ENCODE peak calls at places on chromosome 14, in ten cellular contexts. One of them, this sample, is unnamed.

GRCh38 chr14:100764716-100765115 is 38.0 kb downstream of the DLK1 start:
- DNase-seq in PC-9: no peak
- DNase-seq in PC-3: no peak
- DNase-seq in astrocyte: no peak
- DNase-seq in OCI-LY7: no peak
- DNase-seq in adrenal gland: no peak
- DNase-seq in GM23338: no peak
- DNase-seq in psoas muscle: no peak
- DNase-seq in heart right ventricle: no peak
- DNase-seq in IMR-90: no peak
- DNase-seq in this sample: no peak

GRCh38 chr14:45290547-45290946 is 37.5 kb upstream of the MIS18BP1 start:
- DNase-seq in adrenal gland: no peak
- DNase-seq in IMR-90: no peak
- DNase-seq in GM23338: no peak
- DNase-seq in PC-3: no peak
- DNase-seq in heart right ventricle: no peak
- DNase-seq in OCI-LY7: no peak
- DNase-seq in astrocyte: no peak
- DNase-seq in PC-9: no peak
- DNase-seq in psoas muscle: no peak
- DNase-seq in this sample: no peak

GRCh38 chr14:93090826-93091583 is 24.7 kb downstream of the ITPK1 start:
- DNase-seq in IMR-90: no peak
- DNase-seq in heart right ventricle: peak; percentile 48
- DNase-seq in PC-3: no peak
- DNase-seq in psoas muscle: no peak
- DNase-seq in PC-9: no peak
- DNase-seq in OCI-LY7: no peak
- DNase-seq in astrocyte: no peak
- DNase-seq in GM23338: no peak
- DNase-seq in adrenal gland: no peak
- DNase-seq in this sample: peak; percentile 78

GRCh38 chr14:55136241-55136640 is 7.2 kb downstream of the LGALS3 start:
- DNase-seq in OCI-LY7: no peak
- DNase-seq in heart right ventricle: no peak
- DNase-seq in psoas muscle: no peak
- DNase-seq in IMR-90: peak; percentile 79
- DNase-seq in GM23338: no peak
- DNase-seq in PC-3: no peak
- DNase-seq in PC-9: no peak
- DNase-seq in astrocyte: peak; percentile 72
- DNase-seq in adrenal gland: no peak
- DNase-seq in this sample: no peak

GRCh38 chr14:37411079-37411735 is 183.8 kb downstream of the FOXA1 start:
- DNase-seq in OCI-LY7: no peak
- DNase-seq in IMR-90: no peak
- DNase-seq in PC-3: no peak
- DNase-seq in GM23338: no peak
- DNase-seq in astrocyte: no peak
- DNase-seq in PC-9: no peak
- DNase-seq in adrenal gland: no peak
- DNase-seq in heart right ventricle: no peak
- DNase-seq in psoas muscle: no peak
- DNase-seq in this sample: no peak

GRCh38 chr14:97713023-97713422 is 915.8 kb downstream of the VRK1 start:
- DNase-seq in PC-9: no peak
- DNase-seq in adrenal gland: no peak
- DNase-seq in psoas muscle: no peak
- DNase-seq in heart right ventricle: no peak
- DNase-seq in OCI-LY7: no peak
- DNase-seq in IMR-90: no peak
- DNase-seq in PC-3: peak; percentile 89
- DNase-seq in astrocyte: peak; percentile 39
- DNase-seq in GM23338: no peak
- DNase-seq in this sample: no peak

GRCh38 chr14:31703056-31703455 is 141.9 kb downstream of the NUBPL start:
- DNase-seq in GM23338: no peak
- DNase-seq in astrocyte: no peak
- DNase-seq in heart right ventricle: no peak
- DNase-seq in PC-9: no peak
- DNase-seq in adrenal gland: no peak
- DNase-seq in psoas muscle: no peak
- DNase-seq in PC-3: no peak
- DNase-seq in IMR-90: peak; percentile 1
- DNase-seq in OCI-LY7: no peak
- DNase-seq in this sample: no peak

GRCh38 chr14:68506021-68506644 is 286.7 kb downstream of the ZFP36L1 start:
- DNase-seq in PC-3: peak; percentile 71
- DNase-seq in adrenal gland: no peak
- DNase-seq in heart right ventricle: peak; percentile 38
- DNase-seq in OCI-LY7: peak; percentile 32
- DNase-seq in PC-9: peak; percentile 58
- DNase-seq in psoas muscle: no peak
- DNase-seq in GM23338: peak; percentile 34
- DNase-seq in IMR-90: peak; percentile 73
- DNase-seq in astrocyte: peak; percentile 84
- DNase-seq in this sample: no peak

GRCh38 chr14:62921466-62921865 is 123.8 kb downstream of the KCNH5 start:
- DNase-seq in heart right ventricle: no peak
- DNase-seq in psoas muscle: no peak
- DNase-seq in PC-9: no peak
- DNase-seq in astrocyte: peak; percentile 25
- DNase-seq in PC-3: no peak
- DNase-seq in GM23338: no peak
- DNase-seq in IMR-90: peak; percentile 22
- DNase-seq in adrenal gland: no peak
- DNase-seq in OCI-LY7: no peak
- DNase-seq in this sample: no peak

GRCh38 chr14:32998433-32998832 is 59.8 kb downstream of the NPAS3 start:
- DNase-seq in OCI-LY7: no peak
- DNase-seq in PC-3: peak; percentile 43
- DNase-seq in astrocyte: peak; percentile 6
- DNase-seq in heart right ventricle: no peak
- DNase-seq in IMR-90: peak; percentile 9
- DNase-seq in PC-9: no peak
- DNase-seq in psoas muscle: no peak
- DNase-seq in adrenal gland: peak; percentile 24
- DNase-seq in GM23338: peak; percentile 69
- DNase-seq in this sample: no peak

GRCh38 chr14:56774503-56774902 is 35.8 kb downstream of the OTX2 start:
- DNase-seq in astrocyte: no peak
- DNase-seq in adrenal gland: no peak
- DNase-seq in IMR-90: no peak
- DNase-seq in PC-9: no peak
- DNase-seq in PC-3: no peak
- DNase-seq in GM23338: no peak
- DNase-seq in psoas muscle: no peak
- DNase-seq in heart right ventricle: no peak
- DNase-seq in OCI-LY7: no peak
- DNase-seq in this sample: no peak

GRCh38 chr14:101929096-101929495 is 35.3 kb upstream of the DYNC1H1 start:
- DNase-seq in OCI-LY7: no peak
- DNase-seq in PC-9: no peak
- DNase-seq in IMR-90: no peak
- DNase-seq in astrocyte: no peak
- DNase-seq in PC-3: no peak
- DNase-seq in adrenal gland: no peak
- DNase-seq in psoas muscle: no peak
- DNase-seq in heart right ventricle: no peak
- DNase-seq in GM23338: no peak
- DNase-seq in this sample: no peak

GRCh38 chr14:103451401-103451800 is 66.2 kb downstream of the MARK3 start:
- DNase-seq in psoas muscle: no peak
- DNase-seq in heart right ventricle: no peak
- DNase-seq in OCI-LY7: no peak
- DNase-seq in PC-9: no peak
- DNase-seq in astrocyte: no peak
- DNase-seq in IMR-90: no peak
- DNase-seq in GM23338: no peak
- DNase-seq in PC-3: no peak
- DNase-seq in adrenal gland: no peak
- DNase-seq in this sample: no peak

GRCh38 chr14:32809255-32809654 is 129.4 kb upstream of the NPAS3 start:
- DNase-seq in PC-3: no peak
- DNase-seq in heart right ventricle: no peak
- DNase-seq in psoas muscle: no peak
- DNase-seq in IMR-90: no peak
- DNase-seq in adrenal gland: no peak
- DNase-seq in GM23338: no peak
- DNase-seq in OCI-LY7: no peak
- DNase-seq in PC-9: no peak
- DNase-seq in astrocyte: no peak
- DNase-seq in this sample: no peak

GRCh38 chr14:95508377-95508776 is 8.1 kb downstream of the SYNE3 start:
- DNase-seq in IMR-90: no peak
- DNase-seq in OCI-LY7: no peak
- DNase-seq in heart right ventricle: no peak
- DNase-seq in astrocyte: no peak
- DNase-seq in psoas muscle: no peak
- DNase-seq in PC-9: no peak
- DNase-seq in adrenal gland: no peak
- DNase-seq in PC-3: no peak
- DNase-seq in GM23338: no peak
- DNase-seq in this sample: no peak
- H3K4me1 ChIP-seq in IMR-90: peaks cover 24% of the 10 kb centered on the region
- H3K4me1 ChIP-seq in OCI-LY7: peaks cover 10% of the 10 kb centered on the region
- H3K4me1 ChIP-seq in heart right ventricle: peaks cover 74% of the 10 kb centered on the region
- H3K4me1 ChIP-seq in astrocyte: peaks cover 27% of the 10 kb centered on the region
- H3K4me1 ChIP-seq in psoas muscle: peaks cover 60% of the 10 kb centered on the region
- H3K4me1 ChIP-seq in PC-9: peaks cover 20% of the 10 kb centered on the region
- H3K4me1 ChIP-seq in adrenal gland: peaks cover 20% of the 10 kb centered on the region
- H3K4me1 ChIP-seq in PC-3: peaks cover 23% of the 10 kb centered on the region
- H3K4me1 ChIP-seq in GM23338: no peaks in the 10 kb centered on the region
- H3K4me1 ChIP-seq in this sample: peaks cover 36% of the 10 kb centered on the region

DNA sequence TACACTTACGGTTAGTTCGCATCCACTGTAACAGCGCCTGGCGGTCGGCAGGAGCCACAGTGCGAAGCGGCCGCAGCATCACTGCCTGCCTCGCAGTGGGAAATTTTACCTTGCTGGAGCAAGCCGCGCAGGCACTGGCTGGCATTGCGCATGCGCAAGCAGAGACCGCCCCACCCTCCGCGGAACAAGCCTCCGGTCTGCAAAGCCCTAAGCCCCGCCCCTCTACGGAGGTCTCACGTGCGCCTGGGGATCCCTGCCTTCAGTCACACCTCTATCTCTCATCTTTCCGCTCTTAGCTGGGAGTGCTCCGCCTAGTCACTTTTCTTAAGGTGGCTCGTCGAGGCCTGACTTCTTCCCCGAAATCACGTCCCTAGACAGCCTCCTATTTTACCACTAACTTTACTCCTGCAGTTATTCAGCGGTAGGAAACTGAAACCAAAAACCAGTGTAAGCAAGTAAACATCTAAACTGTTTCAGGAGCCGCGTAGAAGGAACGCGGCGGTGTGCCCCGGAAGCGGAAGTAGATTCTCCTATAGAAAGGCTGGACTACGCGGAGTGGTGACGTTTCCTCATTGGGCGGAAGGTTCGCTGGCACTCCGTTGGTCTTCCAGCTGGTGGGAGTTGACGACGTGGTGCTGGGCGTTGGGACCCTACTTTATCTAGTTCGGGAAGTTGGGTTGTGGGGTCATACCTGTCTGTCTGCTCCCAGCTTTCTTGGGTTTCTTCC is at the start of gene SRP54:
- DNase-seq in heart right ventricle: peak; percentile 98
- DNase-seq in PC-3: peak; percentile 97
- DNase-seq in IMR-90: peak; percentile 98
- DNase-seq in psoas muscle: peak; percentile 98
- DNase-seq in PC-9: peak; percentile 96
- DNase-seq in GM23338: peak; percentile 100
- DNase-seq in astrocyte: peak; percentile 96
- DNase-seq in adrenal gland: peak; percentile 99
- DNase-seq in OCI-LY7: peak; percentile 99
- DNase-seq in this sample: peak; percentile 100
- TF ChIP-seq CTCF in heart right ventricle: no peak
- TF ChIP-seq CTCF in PC-3: peak; percentile 6
- TF ChIP-seq CTCF in IMR-90: peak; percentile 26
- TF ChIP-seq CTCF in psoas muscle: peak; percentile 3
- TF ChIP-seq CTCF in PC-9: no peak
- TF ChIP-seq CTCF in GM23338: no peak
- TF ChIP-seq CTCF in astrocyte: peak; percentile 11
- TF ChIP-seq CTCF in adrenal gland: no peak
- TF ChIP-seq CTCF in OCI-LY7: no peak
- TF ChIP-seq CTCF in this sample: peak; percentile 38

GRCh38 chr14:58732387-58732786 is 94.6 kb downstream of the DACT1 start:
- DNase-seq in heart right ventricle: no peak
- DNase-seq in PC-9: no peak
- DNase-seq in psoas muscle: no peak
- DNase-seq in PC-3: peak; percentile 66
- DNase-seq in IMR-90: no peak
- DNase-seq in OCI-LY7: no peak
- DNase-seq in GM23338: no peak
- DNase-seq in adrenal gland: no peak
- DNase-seq in astrocyte: no peak
- DNase-seq in this sample: no peak
- H3K36me3 ChIP-seq in heart right ventricle: no peaks in the 10 kb centered on the region
- H3K36me3 ChIP-seq in PC-9: no peaks in the 10 kb centered on the region
- H3K36me3 ChIP-seq in psoas muscle: no peaks in the 10 kb centered on the region
- H3K36me3 ChIP-seq in PC-3: no peaks in the 10 kb centered on the region
- H3K36me3 ChIP-seq in IMR-90: no peaks in the 10 kb centered on the region
- H3K36me3 ChIP-seq in OCI-LY7: no peaks in the 10 kb centered on the region
- H3K36me3 ChIP-seq in GM23338: no peaks in the 10 kb centered on the region
- H3K36me3 ChIP-seq in adrenal gland: no peaks in the 10 kb centered on the region
- H3K36me3 ChIP-seq in astrocyte: no peaks in the 10 kb centered on the region
- H3K36me3 ChIP-seq in this sample: no peaks in the 10 kb centered on the region

GRCh38 chr14:73742520-73743238 is 28.5 kb upstream of the PNMA1 start:
- DNase-seq in heart right ventricle: no peak
- DNase-seq in IMR-90: no peak
- DNase-seq in PC-9: no peak
- DNase-seq in psoas muscle: no peak
- DNase-seq in astrocyte: no peak
- DNase-seq in PC-3: no peak
- DNase-seq in GM23338: no peak
- DNase-seq in adrenal gland: no peak
- DNase-seq in OCI-LY7: no peak
- DNase-seq in this sample: no peak

GRCh38 chr14:73745571-73746539 is 31.7 kb upstream of the PNMA1 start:
- DNase-seq in OCI-LY7: no peak
- DNase-seq in heart right ventricle: no peak
- DNase-seq in GM23338: no peak
- DNase-seq in PC-9: no peak
- DNase-seq in PC-3: no peak
- DNase-seq in adrenal gland: no peak
- DNase-seq in IMR-90: no peak
- DNase-seq in psoas muscle: no peak
- DNase-seq in astrocyte: no peak
- DNase-seq in this sample: no peak

GRCh38 chr14:73743431-73743931 is 29.3 kb upstream of the PNMA1 start:
- DNase-seq in heart right ventricle: no peak
- DNase-seq in astrocyte: no peak
- DNase-seq in PC-3: no peak
- DNase-seq in psoas muscle: peak; percentile 65
- DNase-seq in OCI-LY7: peak; percentile 68
- DNase-seq in GM23338: no peak
- DNase-seq in IMR-90: no peak
- DNase-seq in adrenal gland: no peak
- DNase-seq in PC-9: no peak
- DNase-seq in this sample: no peak

GRCh38 chr14:73744874-73745529 is 30.8 kb upstream of the PNMA1 start:
- DNase-seq in adrenal gland: no peak
- DNase-seq in OCI-LY7: peak; percentile 15
- DNase-seq in GM23338: no peak
- DNase-seq in psoas muscle: no peak
- DNase-seq in astrocyte: no peak
- DNase-seq in PC-9: peak; percentile 88
- DNase-seq in PC-3: peak; percentile 91
- DNase-seq in heart right ventricle: no peak
- DNase-seq in IMR-90: no peak
- DNase-seq in this sample: no peak

GRCh38 chr14:73744175-73744867 is 30.1 kb upstream of the PNMA1 start:
- DNase-seq in PC-3: no peak
- DNase-seq in OCI-LY7: no peak
- DNase-seq in astrocyte: no peak
- DNase-seq in GM23338: no peak
- DNase-seq in heart right ventricle: no peak
- DNase-seq in IMR-90: no peak
- DNase-seq in adrenal gland: no peak
- DNase-seq in psoas muscle: no peak
- DNase-seq in PC-9: no peak
- DNase-seq in this sample: no peak
- H3K4me1 ChIP-seq in PC-3: peaks cover 78% of the 10 kb centered on the region
- H3K4me1 ChIP-seq in OCI-LY7: peaks cover 87% of the 10 kb centered on the region
- H3K4me1 ChIP-seq in astrocyte: peaks cover 61% of the 10 kb centered on the region
- H3K4me1 ChIP-seq in GM23338: peaks cover 38% of the 10 kb centered on the region
- H3K4me1 ChIP-seq in heart right ventricle: peaks cover 100% of the 10 kb centered on the region
- H3K4me1 ChIP-seq in IMR-90: peaks cover 65% of the 10 kb centered on the region
- H3K4me1 ChIP-seq in adrenal gland: peaks cover 69% of the 10 kb centered on the region
- H3K4me1 ChIP-seq in psoas muscle: peaks cover 96% of the 10 kb centered on the region
- H3K4me1 ChIP-seq in PC-9: peaks cover 92% of the 10 kb centered on the region
- H3K4me1 ChIP-seq in this sample: peaks cover 64% of the 10 kb centered on the region

This sample was measured in BE2C.